ENCODE peak calls at places on chromosomes 3 and 15, in six cellular contexts. One of them, this sample, is unnamed.

GRCh38 chr3:76500746-76501275 is 539.1 kb upstream of the ROBO2 start:
- ATAC-seq in left lung: peak
- ATAC-seq in gastroesophageal sphincter: no peak
- ATAC-seq in activated CD8-positive, alpha-beta memory T cell treated with anti-CD3 and anti-CD28 coated beads, Interleukin-2, amount 10 ng/mL, durations not matched to agents 7 days and 5 days: no peak
- ATAC-seq in A549: no peak
- ATAC-seq in effector memory CD8-positive, alpha-beta T cell: no peak
- ATAC-seq in this sample: no peak

GRCh38 chr3:47296562-47297302 is 14.0 kb downstream of the KLHL18 start:
- ATAC-seq in activated CD8-positive, alpha-beta memory T cell treated with anti-CD3 and anti-CD28 coated beads, Interleukin-2, amount 10 ng/mL, durations not matched to agents 7 days and 5 days: peak
- ATAC-seq in gastroesophageal sphincter: no peak
- ATAC-seq in A549: no peak
- ATAC-seq in effector memory CD8-positive, alpha-beta T cell: peak
- ATAC-seq in left lung: no peak
- ATAC-seq in this sample: no peak

GRCh38 chr3:106329505-106329904 is 460.7 kb upstream of the CBLB start:
- ATAC-seq in gastroesophageal sphincter: no peak
- ATAC-seq in A549: no peak
- ATAC-seq in effector memory CD8-positive, alpha-beta T cell: no peak
- ATAC-seq in left lung: no peak
- ATAC-seq in activated CD8-positive, alpha-beta memory T cell treated with anti-CD3 and anti-CD28 coated beads, Interleukin-2, amount 10 ng/mL, durations not matched to agents 7 days and 5 days: no peak
- ATAC-seq in this sample: no peak

GRCh38 chr3:24220859-24221657 is 273.6 kb downstream of the THRB start:
- ATAC-seq in effector memory CD8-positive, alpha-beta T cell: no peak
- ATAC-seq in left lung: peak
- ATAC-seq in activated CD8-positive, alpha-beta memory T cell treated with anti-CD3 and anti-CD28 coated beads, Interleukin-2, amount 10 ng/mL, durations not matched to agents 7 days and 5 days: no peak
- ATAC-seq in A549: peak
- ATAC-seq in gastroesophageal sphincter: peak
- ATAC-seq in this sample: no peak

GRCh38 chr3:65856907-65857306 is 181.8 kb downstream of the MAGI1 start:
- ATAC-seq in left lung: peak
- ATAC-seq in gastroesophageal sphincter: no peak
- ATAC-seq in activated CD8-positive, alpha-beta memory T cell treated with anti-CD3 and anti-CD28 coated beads, Interleukin-2, amount 10 ng/mL, durations not matched to agents 7 days and 5 days: no peak
- ATAC-seq in A549: no peak
- ATAC-seq in effector memory CD8-positive, alpha-beta T cell: no peak
- ATAC-seq in this sample: no peak

GRCh38 chr15:77160562-77161481 is 89.9 kb upstream of the TSPAN3 start:
- ATAC-seq in effector memory CD8-positive, alpha-beta T cell: peak
- ATAC-seq in activated CD8-positive, alpha-beta memory T cell treated with anti-CD3 and anti-CD28 coated beads, Interleukin-2, amount 10 ng/mL, durations not matched to agents 7 days and 5 days: peak
- ATAC-seq in left lung: peak
- ATAC-seq in gastroesophageal sphincter: no peak
- ATAC-seq in A549: no peak
- ATAC-seq in this sample: no peak

GRCh38 chr15:52010633-52011595 is 8.1 kb upstream of the MAPK6 start:
- ATAC-seq in gastroesophageal sphincter: no peak
- ATAC-seq in left lung: peak
- ATAC-seq in A549: peak
- ATAC-seq in effector memory CD8-positive, alpha-beta T cell: no peak
- ATAC-seq in activated CD8-positive, alpha-beta memory T cell treated with anti-CD3 and anti-CD28 coated beads, Interleukin-2, amount 10 ng/mL, durations not matched to agents 7 days and 5 days: no peak
- ATAC-seq in this sample: no peak

GRCh38 chr3:2856062-2856792 is 253.9 kb downstream of the IL5RA start:
- ATAC-seq in left lung: no peak
- ATAC-seq in activated CD8-positive, alpha-beta memory T cell treated with anti-CD3 and anti-CD28 coated beads, Interleukin-2, amount 10 ng/mL, durations not matched to agents 7 days and 5 days: no peak
- ATAC-seq in A549: no peak
- ATAC-seq in gastroesophageal sphincter: no peak
- ATAC-seq in effector memory CD8-positive, alpha-beta T cell: peak
- ATAC-seq in this sample: no peak

GRCh38 chr3:43855674-43856299 is 165.0 kb downstream of the ABHD5 start:
- ATAC-seq in left lung: peak
- ATAC-seq in effector memory CD8-positive, alpha-beta T cell: no peak
- ATAC-seq in gastroesophageal sphincter: peak
- ATAC-seq in activated CD8-positive, alpha-beta memory T cell treated with anti-CD3 and anti-CD28 coated beads, Interleukin-2, amount 10 ng/mL, durations not matched to agents 7 days and 5 days: peak
- ATAC-seq in A549: peak
- ATAC-seq in this sample: peak

GRCh38 chr15:25182098-25182478 is 227.3 kb downstream of the SNRPN start:
- ATAC-seq in left lung: no peak
- ATAC-seq in activated CD8-positive, alpha-beta memory T cell treated with anti-CD3 and anti-CD28 coated beads, Interleukin-2, amount 10 ng/mL, durations not matched to agents 7 days and 5 days: no peak
- ATAC-seq in effector memory CD8-positive, alpha-beta T cell: no peak
- ATAC-seq in gastroesophageal sphincter: no peak
- ATAC-seq in A549: no peak
- ATAC-seq in this sample: no peak

GRCh38 chr3:57397175-57398026 is 104.9 kb upstream of the ASB14 start:
- ATAC-seq in effector memory CD8-positive, alpha-beta T cell: peak
- ATAC-seq in left lung: peak
- ATAC-seq in A549: peak
- ATAC-seq in activated CD8-positive, alpha-beta memory T cell treated with anti-CD3 and anti-CD28 coated beads, Interleukin-2, amount 10 ng/mL, durations not matched to agents 7 days and 5 days: peak
- ATAC-seq in gastroesophageal sphincter: no peak
- ATAC-seq in this sample: peak

GRCh38 chr3:104566054-104566453 is 800.7 kb upstream of the ALCAM start:
- ATAC-seq in activated CD8-positive, alpha-beta memory T cell treated with anti-CD3 and anti-CD28 coated beads, Interleukin-2, amount 10 ng/mL, durations not matched to agents 7 days and 5 days: no peak
- ATAC-seq in left lung: no peak
- ATAC-seq in gastroesophageal sphincter: no peak
- ATAC-seq in A549: no peak
- ATAC-seq in effector memory CD8-positive, alpha-beta T cell: no peak
- ATAC-seq in this sample: no peak

GRCh38 chr15:63698731-63699130 is 101.5 kb downstream of the FBXL22 start:
- ATAC-seq in A549: no peak
- ATAC-seq in activated CD8-positive, alpha-beta memory T cell treated with anti-CD3 and anti-CD28 coated beads, Interleukin-2, amount 10 ng/mL, durations not matched to agents 7 days and 5 days: no peak
- ATAC-seq in effector memory CD8-positive, alpha-beta T cell: no peak
- ATAC-seq in left lung: no peak
- ATAC-seq in gastroesophageal sphincter: no peak
- ATAC-seq in this sample: no peak

GRCh38 chr15:91047545-91048199 is 25.3 kb upstream of the VPS33B start:
- ATAC-seq in effector memory CD8-positive, alpha-beta T cell: no peak
- ATAC-seq in gastroesophageal sphincter: no peak
- ATAC-seq in left lung: no peak
- ATAC-seq in A549: no peak
- ATAC-seq in activated CD8-positive, alpha-beta memory T cell treated with anti-CD3 and anti-CD28 coated beads, Interleukin-2, amount 10 ng/mL, durations not matched to agents 7 days and 5 days: peak
- ATAC-seq in this sample: no peak

GRCh38 chr15:92451225-92451825 is 57.6 kb downstream of the ST8SIA2 start:
- ATAC-seq in activated CD8-positive, alpha-beta memory T cell treated with anti-CD3 and anti-CD28 coated beads, Interleukin-2, amount 10 ng/mL, durations not matched to agents 7 days and 5 days: no peak
- ATAC-seq in effector memory CD8-positive, alpha-beta T cell: no peak
- ATAC-seq in gastroesophageal sphincter: no peak
- ATAC-seq in A549: no peak
- ATAC-seq in left lung: no peak
- ATAC-seq in this sample: no peak

GRCh38 chr15:27235689-27236088 is 264.7 kb downstream of the GABRG3 start:
- ATAC-seq in A549: no peak
- ATAC-seq in activated CD8-positive, alpha-beta memory T cell treated with anti-CD3 and anti-CD28 coated beads, Interleukin-2, amount 10 ng/mL, durations not matched to agents 7 days and 5 days: no peak
- ATAC-seq in effector memory CD8-positive, alpha-beta T cell: no peak
- ATAC-seq in left lung: no peak
- ATAC-seq in gastroesophageal sphincter: no peak
- ATAC-seq in this sample: no peak

GRCh38 chr3:19907523-19907922 is 26.5 kb downstream of the EFHB start:
- ATAC-seq in activated CD8-positive, alpha-beta memory T cell treated with anti-CD3 and anti-CD28 coated beads, Interleukin-2, amount 10 ng/mL, durations not matched to agents 7 days and 5 days: no peak
- ATAC-seq in A549: no peak
- ATAC-seq in effector memory CD8-positive, alpha-beta T cell: no peak
- ATAC-seq in gastroesophageal sphincter: no peak
- ATAC-seq in left lung: no peak
- ATAC-seq in this sample: no peak

GRCh38 chr15:37980010-37980409 is 45.6 kb downstream of the TMCO5A start:
- ATAC-seq in gastroesophageal sphincter: no peak
- ATAC-seq in effector memory CD8-positive, alpha-beta T cell: no peak
- ATAC-seq in A549: no peak
- ATAC-seq in left lung: peak
- ATAC-seq in activated CD8-positive, alpha-beta memory T cell treated with anti-CD3 and anti-CD28 coated beads, Interleukin-2, amount 10 ng/mL, durations not matched to agents 7 days and 5 days: no peak
- ATAC-seq in this sample: no peak

GRCh38 chr3:50196253-50196801 is 4.9 kb downstream of the GNAT1 start:
- ATAC-seq in gastroesophageal sphincter: no peak
- ATAC-seq in A549: no peak
- ATAC-seq in left lung: no peak
- ATAC-seq in activated CD8-positive, alpha-beta memory T cell treated with anti-CD3 and anti-CD28 coated beads, Interleukin-2, amount 10 ng/mL, durations not matched to agents 7 days and 5 days: no peak
- ATAC-seq in effector memory CD8-positive, alpha-beta T cell: no peak
- ATAC-seq in this sample: no peak

GRCh38 chr3:65597952-65598413 is 440.7 kb downstream of the MAGI1 start:
- ATAC-seq in effector memory CD8-positive, alpha-beta T cell: no peak
- ATAC-seq in gastroesophageal sphincter: no peak
- ATAC-seq in A549: no peak
- ATAC-seq in activated CD8-positive, alpha-beta memory T cell treated with anti-CD3 and anti-CD28 coated beads, Interleukin-2, amount 10 ng/mL, durations not matched to agents 7 days and 5 days: no peak
- ATAC-seq in left lung: no peak
- ATAC-seq in this sample: no peak

GRCh38 chr15:101017041-101017754 is 98.0 kb downstream of the LRRK1 start:
- ATAC-seq in left lung: peak
- ATAC-seq in activated CD8-positive, alpha-beta memory T cell treated with anti-CD3 and anti-CD28 coated beads, Interleukin-2, amount 10 ng/mL, durations not matched to agents 7 days and 5 days: no peak
- ATAC-seq in A549: peak
- ATAC-seq in gastroesophageal sphincter: no peak
- ATAC-seq in effector memory CD8-positive, alpha-beta T cell: no peak
- ATAC-seq in this sample: no peak

GRCh38 chr3:151804267-151804666 is 9.6 kb upstream of the AADAC start:
- ATAC-seq in effector memory CD8-positive, alpha-beta T cell: no peak
- ATAC-seq in gastroesophageal sphincter: no peak
- ATAC-seq in A549: no peak
- ATAC-seq in activated CD8-positive, alpha-beta memory T cell treated with anti-CD3 and anti-CD28 coated beads, Interleukin-2, amount 10 ng/mL, durations not matched to agents 7 days and 5 days: no peak
- ATAC-seq in left lung: no peak
- ATAC-seq in this sample: no peak

GRCh38 chr3:187002915-187003314 is 72.6 kb downstream of the ST6GAL1 start:
- ATAC-seq in activated CD8-positive, alpha-beta memory T cell treated with anti-CD3 and anti-CD28 coated beads, Interleukin-2, amount 10 ng/mL, durations not matched to agents 7 days and 5 days: no peak
- ATAC-seq in effector memory CD8-positive, alpha-beta T cell: no peak
- ATAC-seq in left lung: no peak
- ATAC-seq in gastroesophageal sphincter: no peak
- ATAC-seq in A549: no peak
- ATAC-seq in this sample: no peak

This sample was measured in stimulated activated memory B cell treated with anti-CD40 and anti-IgM and Interleukin-4, amounts not matched to agents 10 μg/mL and 1 μg/mL and 100 μg/mL, for 72 hours.